ENCODE peak calls at places on chromosomes 5 and 9, in eight cellular contexts. O is IMR-90, U is GM06990, L is endothelial cell, X is prostate gland, W is RWPE1, E is fibroblast of lung, P is H1. H is an unnamed sample.

GRCh38 chr5:43332401-43332800 is 19.2 kb upstream of the HMGCS1 start:
- DNase-seq in E (no peak), W (no peak), P (no peak), U (no peak), X (no peak), L (no peak), O (no peak), H (peak)

GRCh38 chr9:108184009-108184408 is 671.8 kb downstream of the ACTL7B start:
- DNase-seq in L (no peak), P (no peak), X (no peak), O (no peak), W (no peak), E (no peak), U (no peak), H (no peak)

GRCh38 chr9:113548221-113549041 is 84.9 kb downstream of the RGS3 start:
- DNase-seq in L (no peak), P (no peak), U (peak), X (no peak), E (peak), O (no peak), W (no peak), H (no peak)

GRCh38 chr5:168312606-168313297 is 21.3 kb downstream of the WWC1 start:
- DNase-seq in L (no peak), E (no peak), O (no peak), U (no peak), W (no peak), P (no peak), X (no peak), H (no peak)

GRCh38 chr9:81585191-81585763 is 104.1 kb downstream of the TLE1 start:
- DNase-seq in U (no peak), O (no peak), W (no peak), E (no peak), L (no peak), X (no peak), P (no peak), H (no peak)

GRCh38 chr9:112640311-112640710 is 77.6 kb downstream of the INIP start:
- DNase-seq in U (no peak), W (no peak), O (no peak), E (peak), L (no peak), X (no peak), P (no peak), H (no peak)

GRCh38 chr5:87674235-87674634 is 261.5 kb upstream of the CCNH start:
- DNase-seq in L (no peak), W (no peak), E (no peak), O (no peak), U (no peak), X (no peak), P (no peak), H (no peak)

GRCh38 chr9:104895572-104895971 is 32.4 kb downstream of the ABCA1 start:
- DNase-seq in L (no peak), W (peak), E (peak), P (no peak), U (no peak), O (peak), X (no peak), H (peak)

GRCh38 chr5:119473241-119473640 is 20.9 kb downstream of the HSD17B4 start:
- DNase-seq in O (no peak), X (no peak), P (no peak), E (no peak), W (no peak), U (no peak), L (no peak), H (no peak)

GRCh38 chr9:34086889-34087288 is 38.2 kb upstream of the UBAP2 start:
- DNase-seq in O (peak), E (no peak), L (no peak), P (no peak), W (no peak), U (no peak), X (no peak), H (no peak)

GRCh38 chr5:96037128-96037527 is 75.5 kb upstream of the ELL2 start:
- DNase-seq in O (peak), P (no peak), E (peak), W (no peak), U (no peak), X (no peak), L (no peak), H (no peak)

GRCh38 chr9:122941560-122942234 is 877 bp downstream of the RABGAP1 start:
- DNase-seq in E (peak), L (peak), U (no peak), W (peak), O (peak), X (peak), P (no peak), H (peak)

GRCh38 chr5:26700759-26701384 is 337.5 kb downstream of the CDH9 start:
- DNase-seq in P (peak), O (no peak), W (peak), E (peak), U (no peak), X (no peak), L (peak), H (peak)

GRCh38 chr9:104279535-104280215 is 185.6 kb downstream of the SMC2 start:
- DNase-seq in W (peak), X (no peak), P (no peak), O (no peak), U (no peak), L (no peak), E (peak), H (peak)

GRCh38 chr9:93826905-93827544 is 128.1 kb downstream of the BARX1 start:
- DNase-seq in X (no peak), L (no peak), U (no peak), E (no peak), P (peak), O (no peak), W (no peak), H (no peak)

GRCh38 chr5:44506561-44506960 is 117.3 kb upstream of the FGF10 start:
- DNase-seq in L (no peak), E (no peak), P (no peak), U (no peak), X (no peak), O (no peak), W (no peak), H (no peak)

GRCh38 chr5:172727551-172727950 is 43.4 kb downstream of the DUSP1 start:
- DNase-seq in P (no peak), O (no peak), X (no peak), U (no peak), L (no peak), W (no peak), E (no peak), H (no peak)

GRCh38 chr5:458547-459353 is 15.8 kb downstream of the EXOC3 start:
- DNase-seq in L (no peak), W (peak), P (no peak), X (no peak), U (peak), E (peak), O (peak), H (peak)

GRCh38 chr5:37166197-37166596 is 83.0 kb downstream of the CPLANE1 start:
- DNase-seq in E (no peak), O (no peak), L (no peak), X (no peak), W (no peak), P (no peak), U (no peak), H (no peak)

GRCh38 chr5:140607031-140607430 is 25.9 kb downstream of the CD14 start:
- DNase-seq in E (no peak), U (no peak), O (no peak), W (no peak), X (no peak), L (no peak), P (no peak), H (no peak)

GRCh38 chr9:76756273-76756650 is 8.0 kb upstream of the PCA3 start:
- DNase-seq in U (no peak), L (peak), O (peak), X (peak), P (peak), W (peak), E (peak), H (peak)

DNA sequence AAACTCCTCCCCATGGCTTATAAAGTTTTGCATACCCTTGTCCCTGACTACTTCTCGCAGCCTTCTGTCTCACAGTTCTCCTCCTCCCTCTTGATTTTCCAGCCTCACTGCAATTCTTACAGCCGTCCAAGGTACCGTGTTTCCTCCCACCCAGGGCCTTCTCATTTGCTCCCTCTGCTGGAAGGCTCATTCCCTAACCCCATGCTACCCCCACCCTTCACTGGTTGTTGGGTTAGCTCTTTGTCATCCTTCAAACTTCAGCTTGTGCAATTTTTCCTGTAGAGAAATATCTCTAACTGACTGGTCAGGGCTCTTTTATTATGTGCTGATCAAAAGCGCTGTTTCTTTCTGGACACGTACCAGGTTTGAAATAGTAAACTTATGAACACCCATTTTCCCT is 329.2 kb downstream of the EBF1 start:
- DNase-seq in U (no peak), P (peak), X (no peak), W (no peak), O (no peak), E (no peak), L (peak), H (no peak)
- TF ChIP-seq CTCF in U (peak), P (peak), X (no peak), W (peak), O (no peak), E (peak), L (peak), H (no peak)

GRCh38 chr9:91179237-91180138 is 182.2 kb downstream of the AUH start:
- DNase-seq in E (peak), L (no peak), P (peak), O (peak), U (no peak), X (no peak), W (peak), H (peak)
- TF ChIP-seq CTCF in E (no peak), L (no peak), P (peak), O (no peak), U (peak), X (no peak), W (no peak), H (no peak)

GRCh38 chr9:16001856-16002255 is 449.0 kb downstream of the CCDC171 start:
- DNase-seq in E (peak), X (no peak), P (no peak), U (no peak), L (no peak), O (peak), W (no peak), H (peak)

GRCh38 chr9:16000826-16001225 is 448.0 kb downstream of the CCDC171 start:
- DNase-seq in U (no peak), E (no peak), O (peak), W (no peak), P (no peak), L (no peak), X (no peak), H (no peak)

GRCh38 chr9:16003785-16004184 is 450.9 kb downstream of the CCDC171 start:
- DNase-seq in O (no peak), U (no peak), W (no peak), P (no peak), E (no peak), L (no peak), X (no peak), H (no peak)

GRCh38 chr9:16002816-16003215 is 450.0 kb downstream of the CCDC171 start:
- DNase-seq in P (no peak), E (peak), U (no peak), L (no peak), X (no peak), W (no peak), O (peak), H (no peak)

DNA sequence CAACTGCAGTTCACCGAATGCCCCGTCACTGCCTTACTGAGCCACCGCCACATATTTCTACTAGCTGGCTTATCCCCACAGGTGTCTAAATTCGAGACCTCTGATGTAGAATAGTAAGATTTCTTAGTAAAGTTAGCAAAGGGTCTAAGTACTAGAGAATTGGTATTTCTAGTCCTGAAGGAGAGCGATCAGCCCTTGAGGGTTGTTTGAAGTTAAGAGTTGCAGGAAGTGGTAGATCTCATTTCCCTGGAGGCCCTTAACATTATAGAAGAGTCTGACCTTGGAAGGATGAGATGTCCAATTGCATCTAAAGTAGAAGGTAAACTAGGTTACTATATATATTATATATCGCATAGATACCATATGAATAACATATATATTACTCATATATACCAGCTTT is 451.8 kb downstream of the CCDC171 start:
- DNase-seq in U (no peak), P (no peak), E (no peak), L (no peak), X (no peak), W (no peak), O (no peak), H (no peak)
- TF ChIP-seq CTCF in U (no peak), P (no peak), E (no peak), L (no peak), X (no peak), W (no peak), O (no peak), H (no peak)

GRCh38 chr5:156936972-156937371 is 26.1 kb downstream of the TIMD4 start:
- DNase-seq in U (no peak), P (no peak), E (no peak), X (no peak), W (no peak), O (no peak), L (no peak), H (no peak)

GRCh38 chr5:156929366-156929948 is 33.6 kb downstream of the TIMD4 start:
- DNase-seq in O (no peak), U (no peak), L (no peak), E (no peak), W (no peak), X (no peak), P (no peak), H (no peak)

DNA sequence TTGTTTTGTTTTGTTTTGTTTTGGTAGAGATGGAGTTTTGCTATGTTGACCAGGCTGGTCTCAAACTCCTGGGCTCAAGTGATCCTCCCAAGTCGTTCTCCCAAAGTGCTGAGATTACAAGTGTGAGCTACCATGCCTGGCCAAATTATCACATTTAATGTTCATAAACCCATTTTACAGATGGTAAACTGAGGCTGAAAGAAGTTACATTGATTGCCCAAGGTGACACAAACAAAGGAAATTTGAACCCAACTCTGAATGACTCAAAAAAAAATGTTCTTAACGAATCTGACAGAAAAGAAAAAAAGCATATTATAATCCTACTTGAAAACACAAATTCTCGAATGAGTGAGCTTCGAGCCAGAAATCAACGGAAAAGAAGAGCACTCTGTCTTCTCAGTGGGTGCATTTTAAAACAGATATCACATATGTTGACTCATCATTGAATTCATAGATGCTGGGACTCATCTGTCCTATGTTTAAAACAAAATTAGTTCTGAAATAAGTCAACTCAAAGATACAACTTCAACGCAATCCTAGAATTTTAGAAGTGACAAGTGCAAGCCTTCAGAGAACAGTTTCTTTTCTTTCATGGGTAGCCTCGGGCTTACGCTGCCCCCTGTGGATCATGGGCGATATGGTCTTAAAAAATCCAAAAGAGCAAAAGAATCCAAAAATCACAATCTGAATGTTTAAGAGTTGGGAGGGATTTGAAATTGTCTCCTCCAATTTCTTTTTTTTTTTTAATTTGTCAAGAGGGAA is 28.4 kb downstream of the TIMD4 start:
- DNase-seq in L (peak), W (no peak), E (no peak), O (no peak), P (peak), U (no peak), X (no peak), H (no peak)
- TF ChIP-seq CTCF in L (peak), W (no peak), E (no peak), O (peak), P (peak), U (peak), X (no peak), H (no peak)

DNA sequence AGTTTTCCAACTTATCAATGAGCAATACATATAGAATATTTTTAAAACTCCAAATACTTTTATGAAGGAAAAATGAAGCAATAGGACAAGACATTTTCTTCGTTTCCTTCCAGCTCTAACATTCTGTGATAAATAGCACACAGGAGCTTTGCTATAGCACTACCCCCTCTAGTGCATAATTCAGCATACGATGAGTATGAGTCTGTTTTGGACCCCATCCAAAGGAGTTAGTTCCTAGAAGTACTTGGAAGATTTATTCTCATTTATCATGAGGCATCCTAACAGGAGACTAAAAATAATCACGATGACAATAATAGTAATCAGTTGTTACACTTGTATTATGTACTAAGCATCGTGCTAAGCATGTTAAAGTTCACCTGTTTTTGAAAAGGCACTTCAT is 1061.3 kb upstream of the DMAC1 start:
- DNase-seq in W (no peak), U (no peak), X (no peak), E (peak), O (peak), L (no peak), P (no peak), H (no peak)
- TF ChIP-seq CTCF in W (no peak), U (no peak), X (no peak), E (peak), O (no peak), L (no peak), P (no peak), H (no peak)

GRCh38 chr5:6820851-6821479 is 107.7 kb downstream of the TENT4A start:
- DNase-seq in X (no peak), P (peak), E (no peak), W (peak), L (peak), O (no peak), U (no peak), H (no peak)
- TF ChIP-seq CTCF in X (peak), P (peak), E (peak), W (peak), L (peak), O (peak), U (peak), H (peak)

GRCh38 chr9:99299214-99300102 is 77.4 kb downstream of the SEC61B start:
- DNase-seq in E (peak), O (peak), P (no peak), U (no peak), L (no peak), X (no peak), W (peak), H (peak)
- TF ChIP-seq CTCF in E (peak), O (peak), P (peak), U (no peak), L (no peak), X (peak), W (no peak), H (peak)

DNA sequence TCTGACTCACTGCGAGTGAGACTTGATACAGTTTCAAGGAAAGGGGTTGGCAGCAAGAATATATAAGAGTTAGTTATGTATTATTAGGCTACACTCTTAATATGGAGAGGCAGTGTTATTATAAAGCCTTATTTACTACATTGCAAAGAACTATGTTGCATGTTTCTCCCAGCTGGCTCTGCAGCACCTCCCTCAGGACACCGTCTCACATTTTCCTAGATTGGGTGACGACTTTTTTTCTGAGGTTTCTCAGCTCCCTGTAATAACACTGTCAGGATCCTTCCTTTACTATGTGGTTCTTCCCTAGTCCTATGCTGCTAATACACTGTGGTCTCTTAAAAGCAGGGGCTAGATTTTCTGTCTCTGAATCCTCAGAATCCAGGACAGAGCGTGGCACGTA is 153.7 kb downstream of the INSYN2B start:
- DNase-seq in W (no peak), O (no peak), X (no peak), E (no peak), L (no peak), U (no peak), P (no peak), H (no peak)
- TF ChIP-seq CTCF in W (no peak), O (no peak), X (no peak), E (peak), L (no peak), U (peak), P (peak), H (peak)

DNA sequence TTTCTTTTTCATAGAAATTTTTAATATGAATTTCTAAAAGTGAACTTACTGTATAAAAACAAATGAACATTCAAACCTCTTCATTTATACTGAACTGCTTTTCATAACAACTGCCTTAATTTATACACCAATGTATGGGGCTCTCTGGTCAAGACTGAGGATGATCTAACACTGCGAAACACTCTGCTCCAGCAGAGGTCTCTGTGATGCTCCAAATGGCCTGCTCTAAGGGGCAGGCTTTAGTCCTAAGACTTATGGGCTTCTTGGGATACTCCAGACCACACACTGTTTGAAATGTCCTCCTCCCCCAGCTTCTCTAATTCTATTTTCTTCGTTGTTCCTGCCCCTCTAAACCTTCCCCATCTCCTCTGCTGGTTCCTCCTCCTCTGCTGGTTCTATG is 58.5 kb downstream of the LIFR start:
- DNase-seq in O (peak), L (no peak), X (no peak), E (peak), U (no peak), P (no peak), W (no peak), H (peak)
- TF ChIP-seq CTCF in O (no peak), L (no peak), X (no peak), E (peak), U (no peak), P (peak), W (no peak), H (peak)

H was measured in HFFc6.